ENCODE peak calls at places on chromosome 17, in four cellular contexts. N is GM12878, C is HepG2, T is SK-N-SH. F is an unnamed sample.

GRCh38 chr17:44865231-44865660 is 17.6 kb downstream of the HIGD1B start:
- DNase-seq in N (no peak), C (peak; percentile 71), T (peak; percentile 79), F (peak; percentile 88)

GRCh38 chr17:45256114-45256966 is 5.6 kb downstream of the SPATA32 start:
- DNase-seq in T (no peak), N (no peak), C (no peak), F (no peak)

GRCh38 chr17:29682054-29682453 is 59.3 kb upstream of the CORO6 start:
- DNase-seq in C (no peak), N (no peak), T (no peak), F (no peak)

GRCh38 chr17:1495265-1495664 is 2.8 kb upstream of the MYO1C start:
- DNase-seq in T (no peak), C (no peak), N (no peak), F (no peak)

GRCh38 chr17:38925263-38925995 is at the start of gene LASP1NB:
- DNase-seq in N (no peak), C (no peak), T (peak; percentile 93), F (no peak)

GRCh38 chr17:80901319-80901718 is 90.3 kb upstream of the CHMP6 start:
- DNase-seq in T (no peak), N (peak; percentile 55), C (no peak), F (no peak)

GRCh38 chr17:78583091-78583490 is 5.9 kb upstream of the DNAH17 start:
- DNase-seq in T (peak; percentile 63), C (no peak), N (no peak), F (peak; percentile 65)

GRCh38 chr17:3727041-3727440 is 3.3 kb downstream of the HASPIN start:
- DNase-seq in N (peak; percentile 45), T (no peak), C (no peak), F (no peak)

GRCh38 chr17:68019336-68019674 is 16.2 kb upstream of the KPNA2 start:
- DNase-seq in C (no peak), T (no peak), N (no peak), F (peak; percentile 58)

GRCh38 chr17:37240381-37240780 is 135.4 kb upstream of the C17orf78 start:
- DNase-seq in T (no peak), C (no peak), N (no peak), F (no peak)

GRCh38 chr17:37234106-37234505 is 141.7 kb upstream of the C17orf78 start:
- DNase-seq in N (no peak), C (no peak), T (no peak), F (no peak)

DNA sequence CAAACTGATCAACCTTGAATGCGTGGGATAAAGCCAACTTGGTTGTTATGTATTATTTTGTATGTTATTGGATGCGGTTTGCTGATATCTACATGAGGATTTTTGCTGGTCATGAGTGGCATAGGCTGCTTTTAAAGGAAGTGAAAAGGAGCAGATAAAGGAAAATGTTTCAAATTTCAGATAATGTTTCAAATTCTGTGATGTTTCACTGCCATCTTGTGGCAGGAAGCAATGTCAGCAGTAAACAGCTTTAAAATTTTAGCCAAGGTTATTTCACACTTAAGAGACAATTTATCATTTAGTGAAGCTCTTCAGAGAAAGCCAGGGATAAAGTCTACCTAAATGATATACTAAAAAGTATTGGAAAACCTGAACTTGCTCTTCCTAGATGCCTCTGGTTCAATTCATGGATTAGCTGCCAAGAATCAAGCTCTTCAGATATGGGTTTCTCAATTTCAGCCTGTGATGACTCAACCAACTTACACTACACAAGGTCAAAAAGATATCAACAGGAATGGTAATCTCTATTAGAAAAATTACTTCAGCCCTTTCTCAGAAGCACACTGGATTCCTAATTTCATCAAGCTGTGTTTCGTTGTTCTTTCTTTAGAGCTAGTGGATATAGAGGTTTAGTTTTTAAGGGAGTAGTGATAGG is 136.0 kb upstream of the C17orf78 start:
- DNase-seq in T (peak; percentile 33), N (no peak), C (peak; percentile 8), F (peak; percentile 38)
- TF ChIP-seq PBX3 in T (no peak), N (no peak), C (no peak), F (no peak)

GRCh38 chr17:66676421-66676820 is 158.5 kb upstream of the CACNG5 start:
- DNase-seq in C (no peak), T (no peak), N (no peak), F (peak; percentile 92)
- TF ChIP-seq PBX3 in C (no peak), T (no peak), N (no peak), F (no peak)

GRCh38 chr17:30920683-30921543 is 832 bp upstream of the ADAP2 start:
- DNase-seq in C (no peak), T (no peak), N (no peak), F (no peak)

GRCh38 chr17:30924341-30924740 is 2.6 kb downstream of the ADAP2 start:
- DNase-seq in C (no peak), T (no peak), N (no peak), F (no peak)

GRCh38 chr17:30920282-30920681 is 1.5 kb upstream of the ADAP2 start:
- DNase-seq in N (no peak), T (peak; percentile 45), C (peak; percentile 27), F (peak; percentile 44)

GRCh38 chr17:30922235-30922993 is 669 bp downstream of the ADAP2 start:
- DNase-seq in C (no peak), N (no peak), T (peak; percentile 67), F (no peak)

GRCh38 chr17:30921544-30922196 is at the start of gene ADAP2:
- DNase-seq in T (peak; percentile 69), C (no peak), N (no peak), F (peak; percentile 51)
- TF ChIP-seq PBX3 in T (no peak), C (no peak), N (no peak), F (no peak)

DNA sequence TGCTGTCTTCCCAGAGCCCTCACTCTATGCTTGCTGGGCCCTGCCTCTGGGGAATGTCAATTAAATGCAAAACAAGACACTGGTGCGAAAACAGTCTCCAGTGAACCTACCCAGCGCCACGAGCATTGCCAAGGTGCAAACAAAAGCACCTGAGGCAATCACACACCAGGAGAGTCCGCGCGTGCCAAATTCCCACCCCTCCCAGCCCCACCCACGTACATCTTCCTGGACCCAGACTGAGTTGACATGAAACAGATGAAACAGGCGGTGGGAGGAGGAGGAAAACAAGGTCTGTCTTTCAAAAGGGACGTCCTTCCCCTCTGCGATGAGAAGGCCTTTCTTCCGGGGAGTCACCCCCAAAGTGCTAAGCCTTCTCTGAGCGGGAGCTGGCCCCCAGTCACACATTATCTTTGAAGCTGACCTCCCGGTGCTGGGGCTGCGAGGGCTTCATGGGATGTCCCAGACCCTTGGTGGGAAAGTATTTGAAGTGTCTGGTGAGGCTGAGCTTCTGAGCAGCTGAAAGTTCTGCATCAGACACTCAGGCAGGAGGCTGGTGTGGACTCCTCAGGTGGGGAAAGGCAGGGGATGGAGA is 200.4 kb downstream of the AXIN2 start:
- DNase-seq in C (no peak), T (no peak), N (no peak), F (no peak)
- TF ChIP-seq PBX3 in C (no peak), T (no peak), N (no peak), F (no peak)

GRCh38 chr17:82544431-82545070 is 25.0 kb downstream of the FOXK2 start:
- DNase-seq in T (peak; percentile 62), N (no peak), C (no peak), F (no peak)
- TF ChIP-seq PBX3 in T (no peak), N (no peak), C (no peak), F (no peak)

GRCh38 chr17:43360376-43360738 is 38.4 kb upstream of the ARL4D start:
- DNase-seq in N (no peak), T (peak; percentile 44), C (peak; percentile 73), F (peak; percentile 69)
- TF ChIP-seq PBX3 in N (no peak), T (peak; percentile 63), C (no peak), F (no peak)

GRCh38 chr17:75524971-75525805 is at the start of gene LLGL2:
- DNase-seq in C (peak; percentile 83), T (peak; percentile 99), N (no peak), F (peak; percentile 93)

GRCh38 chr17:75523647-75524046 is 1.9 kb upstream of the LLGL2 start:
- DNase-seq in N (no peak), C (no peak), T (no peak), F (no peak)

GRCh38 chr17:75524269-75524970 is 1.1 kb upstream of the LLGL2 start:
- DNase-seq in C (no peak), N (no peak), T (peak; percentile 41), F (no peak)

GRCh38 chr17:75521290-75521689 is 4.2 kb upstream of the LLGL2 start:
- DNase-seq in N (no peak), C (no peak), T (no peak), F (no peak)

DNA sequence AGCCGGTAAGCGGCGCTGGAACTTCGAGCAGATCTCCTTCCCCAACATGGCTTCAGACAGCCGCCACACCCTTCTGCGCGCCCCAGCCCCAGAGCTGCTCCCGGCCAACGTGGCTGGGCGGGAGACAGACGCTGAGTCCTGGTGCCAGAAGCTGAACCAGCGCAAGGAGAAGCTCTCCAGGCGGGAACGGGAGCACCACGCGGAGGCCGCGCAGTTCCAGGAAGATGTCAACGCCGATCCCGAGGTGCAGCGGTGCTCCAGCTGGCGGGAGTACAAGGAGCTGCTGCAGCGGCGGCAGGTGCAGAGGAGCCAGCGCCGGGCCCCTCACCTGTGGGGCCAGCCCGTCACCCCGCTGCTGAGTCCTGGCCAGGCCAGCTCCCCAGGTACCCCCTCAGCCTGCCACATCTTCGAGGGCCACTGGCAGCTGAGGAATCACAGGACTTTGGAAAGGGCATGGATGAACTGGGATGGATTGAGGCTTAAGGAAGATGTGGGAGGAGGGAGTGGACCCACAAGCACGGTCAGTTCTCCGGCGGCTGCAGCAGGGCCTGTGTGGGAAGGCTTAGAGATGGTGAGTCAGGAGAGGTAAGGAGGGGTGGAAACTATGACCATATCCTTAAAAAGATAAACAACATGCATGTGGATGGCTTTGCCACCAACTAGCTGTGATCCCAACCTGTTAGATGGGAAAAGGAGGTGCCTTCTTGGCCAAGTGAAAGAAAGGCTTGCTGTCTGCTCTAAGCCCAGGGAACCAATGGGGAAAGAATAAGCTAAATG is 3.4 kb upstream of the LLGL2 start:
- DNase-seq in N (no peak), T (no peak), C (no peak), F (no peak)
- TF ChIP-seq PBX3 in N (no peak), T (no peak), C (no peak), F (no peak)

GRCh38 chr17:50059759-50060273 is 3.9 kb downstream of the ITGA3 start:
- DNase-seq in N (no peak), C (no peak), T (no peak), F (no peak)

GRCh38 chr17:50062323-50063243 is 6.7 kb downstream of the ITGA3 start:
- DNase-seq in N (no peak), C (no peak), T (peak; percentile 56), F (peak; percentile 99)

GRCh38 chr17:50063516-50064252 is 7.8 kb downstream of the ITGA3 start:
- DNase-seq in T (no peak), N (no peak), C (no peak), F (peak; percentile 61)

GRCh38 chr17:50059256-50059655 is 3.3 kb downstream of the ITGA3 start:
- DNase-seq in C (no peak), T (no peak), N (no peak), F (no peak)

GRCh38 chr17:50060951-50061712 is 5.2 kb downstream of the ITGA3 start:
- DNase-seq in N (no peak), C (no peak), T (no peak), F (no peak)
- TF ChIP-seq PBX3 in N (no peak), C (no peak), T (peak; percentile 73), F (no peak)